ENCODE peak calls at places on chromosomes 6 and 20, in nine cellular contexts. Y is uterus; C is upper lobe of right lung; N is thoracic aorta; S is GM23338; V is ovary; F is psoas muscle; B is effector memory CD4-positive, alpha-beta T cell; A is spleen. R is an unnamed sample. For H3K27me3 and H3K4me1, the result is how much of the 10 kb centered on the place peaks cover.

GRCh38 chr20:25250508-25250907 is 2.6 kb downstream of the PYGB start:
- DNase-seq in C (no peak), A (no peak), Y (no peak), F (no peak), S (no peak), N (no peak), V (no peak), B (no peak), R (no peak)

GRCh38 chr6:35491558-35492541 is 5.0 kb downstream of the TEAD3 start:
- DNase-seq in F (no peak), Y (no peak), V (peak), B (no peak), N (no peak), C (no peak), A (no peak), S (no peak), R (no peak)

GRCh38 chr6:133502451-133503259 is 261.5 kb downstream of the EYA4 start:
- DNase-seq in B (no peak), Y (no peak), A (no peak), N (peak), S (no peak), V (peak), C (no peak), F (peak), R (no peak)

GRCh38 chr6:91042656-91043055 is 455.8 kb upstream of the MAP3K7 start:
- DNase-seq in A (no peak), V (no peak), B (no peak), Y (no peak), S (no peak), F (no peak), N (no peak), C (no peak), R (no peak)

GRCh38 chr6:99349620-99350141 is at the start of gene FAXC:
- DNase-seq in V (peak), B (no peak), A (no peak), Y (peak), F (no peak), S (peak), N (no peak), C (peak), R (peak)

GRCh38 chr6:123715243-123715863 is 78.6 kb upstream of the TRDN start:
- DNase-seq in S (peak), B (no peak), A (no peak), C (no peak), V (no peak), F (no peak), Y (no peak), N (no peak), R (peak)

GRCh38 chr6:28606424-28607391 is 81.0 kb downstream of the GPX5 start:
- DNase-seq in F (no peak), Y (no peak), B (no peak), C (no peak), V (peak), S (peak), A (no peak), N (no peak), R (peak)

GRCh38 chr6:137044366-137045220 is at the start of gene IL20RA:
- DNase-seq in V (peak), S (peak), F (peak), C (peak), B (no peak), Y (peak), N (no peak), A (peak), R (no peak)

GRCh38 chr20:2302369-2302768 is 6.6 kb downstream of the TGM3 start:
- DNase-seq in A (no peak), Y (no peak), N (no peak), F (no peak), C (no peak), S (peak), B (no peak), V (no peak), R (no peak)

GRCh38 chr6:155782739-155783459 is 327.3 kb upstream of the NOX3 start:
- DNase-seq in S (no peak), C (no peak), N (no peak), V (no peak), B (no peak), F (no peak), Y (no peak), A (no peak), R (no peak)

GRCh38 chr6:108798672-108799355 is 49.4 kb upstream of the ARMC2 start:
- DNase-seq in A (peak), N (no peak), F (peak), V (no peak), C (no peak), S (peak), B (peak), Y (peak), R (no peak)

GRCh38 chr20:42380287-42380686 is 762.1 kb upstream of the CHD6 start:
- DNase-seq in F (no peak), C (no peak), B (no peak), S (no peak), N (no peak), V (no peak), Y (no peak), A (no peak), R (no peak)

GRCh38 chr6:125707615-125708243 is 41.7 kb upstream of the HEY2 start:
- DNase-seq in S (no peak), C (no peak), F (no peak), A (no peak), N (no peak), B (no peak), V (no peak), Y (no peak), R (no peak)

GRCh38 chr20:20003088-20003954 is 13.8 kb upstream of the NAA20 start:
- DNase-seq in Y (peak), S (no peak), C (no peak), N (no peak), F (peak), B (no peak), A (no peak), V (no peak), R (no peak)

GRCh38 chr20:17868700-17869231 is 99.8 kb downstream of the SNX5 start:
- DNase-seq in A (no peak), Y (no peak), V (no peak), N (no peak), B (no peak), F (no peak), S (no peak), C (no peak), R (no peak)

GRCh38 chr6:56819604-56820003 is 135.3 kb upstream of the BEND6 start:
- DNase-seq in Y (no peak), A (no peak), B (no peak), N (no peak), V (no peak), C (no peak), S (no peak), F (no peak), R (no peak)

GRCh38 chr20:33352258-33353012 is 48.9 kb downstream of the CDK5RAP1 start:
- DNase-seq in A (no peak), Y (no peak), V (no peak), N (no peak), F (no peak), B (no peak), S (peak), C (no peak), R (no peak)

GRCh38 chr6:145415616-145416015 is 319.7 kb downstream of the EPM2A start:
- DNase-seq in F (no peak), Y (no peak), A (no peak), V (no peak), B (no peak), S (no peak), N (no peak), C (no peak), R (no peak)

GRCh38 chr20:23195635-23196034 is 109.5 kb upstream of the CD93 start:
- DNase-seq in A (no peak), V (no peak), N (no peak), C (no peak), S (no peak), Y (no peak), F (no peak), B (no peak), R (no peak)

GRCh38 chr6:97059473-97059872 is 134.9 kb downstream of the KLHL32 start:
- DNase-seq in S (peak), F (no peak), N (no peak), C (no peak), V (no peak), A (no peak), B (no peak), Y (no peak), R (no peak)

GRCh38 chr20:25750765-25751696 is 54.4 kb upstream of the ZNF337 start:
- DNase-seq in C (peak), B (peak), V (peak), A (peak), F (peak), S (peak), Y (peak), N (no peak), R (no peak)

GRCh38 chr6:157272372-157272771 is 50.9 kb downstream of the TMEM242 start:
- DNase-seq in F (no peak), S (no peak), V (no peak), Y (no peak), N (no peak), A (peak), C (no peak), B (no peak), R (no peak)

GRCh38 chr6:36912583-36912982 is 26.8 kb downstream of the C6orf89 start:
- DNase-seq in A (no peak), Y (no peak), S (no peak), B (peak), C (no peak), F (no peak), N (no peak), V (no peak), R (peak)

GRCh38 chr6:26016326-26017275 is 54.0 kb downstream of the TRIM38 start:
- DNase-seq in N (no peak), A (no peak), F (no peak), C (no peak), B (no peak), S (no peak), Y (no peak), V (peak), R (no peak)

GRCh38 chr6:111824608-111825337 is 48.5 kb downstream of the FYN start:
- DNase-seq in Y (no peak), C (no peak), N (no peak), S (no peak), V (no peak), F (no peak), A (no peak), B (no peak), R (no peak)

GRCh38 chr6:37695857-37696219 is 1.8 kb downstream of the MDGA1 start:
- DNase-seq in B (no peak), A (no peak), Y (no peak), V (peak), F (no peak), N (no peak), S (no peak), C (no peak), R (no peak)

GRCh38 chr6:168971549-168971948 is 282.1 kb downstream of the THBS2 start:
- DNase-seq in A (no peak), N (no peak), C (no peak), S (no peak), Y (no peak), F (no peak), B (no peak), V (no peak), R (no peak)

GRCh38 chr6:4575724-4576123 is 200.5 kb upstream of the CDYL start:
- DNase-seq in N (no peak), A (no peak), B (no peak), C (no peak), F (no peak), V (no peak), Y (no peak), S (no peak), R (no peak)

GRCh38 chr20:39880890-39881289 is 808.1 kb downstream of the MAFB start:
- DNase-seq in F (no peak), N (no peak), B (no peak), A (no peak), S (peak), V (no peak), Y (no peak), C (no peak), R (no peak)

GRCh38 chr6:93419304-93420162 is at the start of gene EPHA7:
- DNase-seq in C (peak), V (peak), S (peak), Y (peak), A (peak), N (peak), B (peak), F (peak), R (peak)

GRCh38 chr6:132401120-132401940 is at the start of gene MOXD1:
- DNase-seq in V (peak), C (peak), A (peak), Y (peak), B (no peak), F (peak), N (no peak), S (peak), R (peak)

GRCh38 chr20:44719841-44720240 is 4.7 kb downstream of the CCN5 start:
- DNase-seq in A (no peak), C (no peak), Y (no peak), F (no peak), B (no peak), V (peak), S (no peak), N (no peak), R (no peak)

GRCh38 chr6:152595507-152595906 is 41.7 kb downstream of the SYNE1 start:
- DNase-seq in A (no peak), B (no peak), C (no peak), N (no peak), V (no peak), S (peak), F (no peak), Y (peak), R (no peak)

GRCh38 chr20:37376324-37376723 is 30.4 kb downstream of the SRC start:
- DNase-seq in A (peak), V (no peak), C (peak), N (no peak), B (no peak), Y (no peak), F (no peak), S (no peak), R (no peak)

GRCh38 chr20:4546786-4547185 is 174.9 kb upstream of the PRND start:
- DNase-seq in S (no peak), N (no peak), A (no peak), B (no peak), C (no peak), Y (no peak), V (no peak), F (no peak), R (peak)

GRCh38 chr6:17901493-17901892 is 85.9 kb downstream of the KIF13A start:
- DNase-seq in V (no peak), N (no peak), S (no peak), C (no peak), F (no peak), A (no peak), B (no peak), Y (no peak), R (no peak)
- H3K27me3 ChIP-seq in V (under half), N (under half), S (under half), C (under half), F (under half), A (under half), B (under half), Y (under half), R (under half)

GRCh38 chr6:5671162-5671561 is 335.6 kb downstream of the NRN1 start:
- DNase-seq in B (no peak), F (no peak), S (no peak), Y (peak), A (no peak), V (no peak), N (no peak), C (no peak), R (no peak)
- H3K4me3 ChIP-seq in B (no peak), F (no peak), S (no peak), Y (no peak), A (no peak), V (no peak), N (no peak), C (no peak), R (no peak)

GRCh38 chr6:17867880-17868279 is 119.6 kb downstream of the KIF13A start:
- DNase-seq in F (no peak), Y (no peak), B (no peak), A (no peak), V (no peak), C (no peak), N (no peak), S (no peak), R (peak)

GRCh38 chr6:17870302-17871168 is 116.9 kb downstream of the KIF13A start:
- DNase-seq in B (no peak), F (no peak), S (no peak), A (no peak), N (no peak), Y (no peak), V (no peak), C (no peak), R (no peak)

GRCh38 chr6:17871169-17871479 is 116.3 kb downstream of the KIF13A start:
- DNase-seq in C (no peak), F (no peak), A (no peak), B (no peak), S (no peak), N (no peak), Y (no peak), V (no peak), R (no peak)

GRCh38 chr6:17869753-17870050 is 117.7 kb downstream of the KIF13A start:
- DNase-seq in C (no peak), V (no peak), B (no peak), N (no peak), A (no peak), S (no peak), F (no peak), Y (no peak), R (no peak)

GRCh38 chr6:17869010-17869752 is 118.3 kb downstream of the KIF13A start:
- DNase-seq in C (no peak), Y (no peak), A (no peak), N (no peak), V (no peak), S (no peak), F (no peak), B (no peak), R (peak)
- H3K4me1 ChIP-seq in C (under half), Y (under half), A (under half), N (half or more), V (under half), S (under half), F (half or more), B (under half), R (half or more)

DNA sequence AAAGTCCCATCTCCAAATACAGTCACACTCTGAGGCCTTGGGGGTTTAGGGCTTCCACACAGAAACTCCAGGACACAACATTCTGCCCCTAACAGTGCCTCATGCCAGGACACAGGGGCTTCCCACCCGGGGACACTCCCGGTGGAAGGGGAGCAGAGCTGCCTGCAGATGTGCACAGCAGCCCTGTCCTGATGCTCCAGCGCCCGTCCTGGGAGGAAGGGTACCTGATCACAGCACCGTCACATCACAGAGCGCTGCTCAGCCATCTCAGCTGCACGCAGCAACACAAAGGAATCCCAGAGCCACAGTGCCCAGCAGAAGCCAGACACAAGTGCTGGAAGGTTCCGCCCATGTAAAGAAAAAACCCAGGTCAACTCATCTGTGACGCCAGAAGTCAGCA is 156.7 kb downstream of the TAF4 start:
- DNase-seq in A (peak), C (no peak), F (no peak), V (no peak), Y (no peak), B (no peak), N (no peak), S (no peak), R (no peak)
- H3K27me3 ChIP-seq in A (under half), C (under half), F (under half), V (under half), Y (under half), B (under half), N (under half), S (under half), R (under half)

DNA sequence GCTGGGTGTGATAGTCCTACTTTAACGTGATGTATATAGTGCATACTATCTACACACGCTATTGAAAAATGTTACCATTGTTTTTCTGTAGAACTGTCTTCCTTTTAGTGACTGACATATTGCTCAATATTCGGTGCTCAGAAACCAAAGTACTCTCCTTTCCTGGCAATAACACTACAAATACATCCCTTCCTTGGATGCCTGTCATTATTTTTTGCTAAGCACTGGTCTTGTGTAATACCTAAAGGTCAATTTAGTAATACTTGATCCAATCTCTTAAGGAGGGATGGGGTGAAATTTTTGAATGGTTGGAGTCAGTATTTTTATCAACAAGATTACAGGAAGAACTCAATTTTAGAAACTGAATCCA is 23.9 kb downstream of the CNR1 start:
- DNase-seq in N (no peak), Y (no peak), F (no peak), A (no peak), S (no peak), V (no peak), C (no peak), B (no peak), R (no peak)
- H3K4me3 ChIP-seq in N (no peak), Y (no peak), F (no peak), A (no peak), S (no peak), V (no peak), C (no peak), B (no peak), R (no peak)

R was measured in SJSA1.